ENCODE peak calls at places on chromosomes 16 and 17, in four cellular contexts. One of them, this sample, is unnamed.

GRCh38 chr17:61869138-61869537 is 5.8 kb upstream of the BRIP1 start:
- DNase-seq in IMR-90: no peak
- DNase-seq in A549: no peak
- DNase-seq in K562: no peak
- DNase-seq in this sample: no peak

GRCh38 chr17:41773190-41773588 is 13.3 kb downstream of the JUP start:
- DNase-seq in A549: peak
- DNase-seq in K562: peak
- DNase-seq in IMR-90: peak
- DNase-seq in this sample: no peak

GRCh38 chr17:10149573-10150399 is 48.6 kb downstream of the GAS7 start:
- DNase-seq in A549: no peak
- DNase-seq in IMR-90: peak
- DNase-seq in K562: no peak
- DNase-seq in this sample: peak

GRCh38 chr16:68908000-68908313 is 64.6 kb downstream of the TANGO6 start:
- DNase-seq in A549: no peak
- DNase-seq in IMR-90: peak
- DNase-seq in K562: no peak
- DNase-seq in this sample: no peak

GRCh38 chr16:143456-143855 is 5.0 kb upstream of the NPRL3 start:
- DNase-seq in K562: no peak
- DNase-seq in A549: no peak
- DNase-seq in IMR-90: no peak
- DNase-seq in this sample: no peak

GRCh38 chr17:46868689-46869187 is 17.4 kb downstream of the WNT9B start:
- DNase-seq in IMR-90: peak
- DNase-seq in A549: no peak
- DNase-seq in K562: no peak
- DNase-seq in this sample: no peak

GRCh38 chr17:29573871-29574731 is 5.6 kb downstream of the TP53I13 start:
- DNase-seq in K562: no peak
- DNase-seq in IMR-90: no peak
- DNase-seq in A549: no peak
- DNase-seq in this sample: no peak

GRCh38 chr17:33964344-33964979 is 290.6 kb upstream of the CCL2 start:
- DNase-seq in IMR-90: no peak
- DNase-seq in A549: no peak
- DNase-seq in K562: peak
- DNase-seq in this sample: peak

GRCh38 chr17:55458977-55459376 is 37.3 kb upstream of the MMD start:
- DNase-seq in K562: no peak
- DNase-seq in IMR-90: peak
- DNase-seq in A549: no peak
- DNase-seq in this sample: no peak

GRCh38 chr16:72723781-72724180 is 324.1 kb downstream of the ZFHX3 start:
- DNase-seq in K562: no peak
- DNase-seq in A549: no peak
- DNase-seq in IMR-90: peak
- DNase-seq in this sample: no peak

GRCh38 chr16:11721781-11722467 is 20.7 kb downstream of the TXNDC11 start:
- DNase-seq in A549: no peak
- DNase-seq in K562: no peak
- DNase-seq in IMR-90: no peak
- DNase-seq in this sample: no peak

GRCh38 chr16:5025171-5025632 is 8.5 kb downstream of the NAGPA start:
- DNase-seq in K562: no peak
- DNase-seq in A549: peak
- DNase-seq in IMR-90: no peak
- DNase-seq in this sample: no peak

GRCh38 chr16:16143038-16143763 is 80.1 kb downstream of the ABCC6 start:
- DNase-seq in K562: peak
- DNase-seq in IMR-90: no peak
- DNase-seq in A549: peak
- DNase-seq in this sample: no peak

GRCh38 chr17:79519601-79520000 is 91.2 kb downstream of the RBFOX3 start:
- DNase-seq in K562: no peak
- DNase-seq in A549: no peak
- DNase-seq in IMR-90: no peak
- DNase-seq in this sample: no peak

GRCh38 chr17:45759761-45760160 is 24.4 kb upstream of the CRHR1 start:
- DNase-seq in A549: peak
- DNase-seq in K562: peak
- DNase-seq in IMR-90: no peak
- DNase-seq in this sample: no peak

GRCh38 chr16:11058820-11059219 is 114.5 kb downstream of the CLEC16A start:
- DNase-seq in K562: no peak
- DNase-seq in A549: no peak
- DNase-seq in IMR-90: no peak
- DNase-seq in this sample: no peak

GRCh38 chr17:80030730-80031410 is 4.8 kb downstream of the TBC1D16 start:
- DNase-seq in IMR-90: no peak
- DNase-seq in K562: no peak
- DNase-seq in A549: no peak
- DNase-seq in this sample: no peak

DNA sequence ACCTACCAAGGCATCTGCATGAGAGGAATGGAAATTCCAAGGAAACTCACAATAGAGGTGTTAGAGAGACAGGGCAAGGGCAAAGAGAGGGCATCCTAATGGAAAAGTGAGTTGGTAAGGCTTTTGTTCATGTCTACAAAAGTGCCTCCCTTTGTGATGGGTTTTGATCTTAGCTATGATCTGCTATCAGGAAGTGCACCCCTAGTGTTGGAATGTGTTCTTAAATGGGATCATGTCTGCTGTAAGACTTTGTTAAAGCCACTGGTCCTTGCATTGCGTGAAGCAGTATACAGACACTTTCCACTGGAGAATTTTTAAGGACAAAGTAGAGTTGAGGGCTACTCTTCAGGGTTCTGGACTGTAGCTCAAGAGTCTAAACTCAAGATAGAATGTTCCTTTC is 92.0 kb downstream of the MAP2K6 start:
- DNase-seq in K562: no peak
- DNase-seq in IMR-90: no peak
- DNase-seq in A549: peak
- DNase-seq in this sample: no peak
- TF ChIP-seq RFX5 in K562: no peak
- TF ChIP-seq RFX5 in IMR-90: no peak
- TF ChIP-seq RFX5 in A549: no peak
- TF ChIP-seq RFX5 in this sample: no peak

GRCh38 chr17:68103148-68103547 is 67.6 kb downstream of the KPNA2 start:
- DNase-seq in IMR-90: no peak
- DNase-seq in K562: no peak
- DNase-seq in A549: no peak
- DNase-seq in this sample: no peak

GRCh38 chr17:68097161-68097805 is 61.7 kb downstream of the KPNA2 start:
- DNase-seq in A549: no peak
- DNase-seq in IMR-90: peak
- DNase-seq in K562: no peak
- DNase-seq in this sample: no peak

GRCh38 chr17:68101992-68102758 is 66.6 kb downstream of the KPNA2 start:
- DNase-seq in IMR-90: no peak
- DNase-seq in K562: no peak
- DNase-seq in A549: no peak
- DNase-seq in this sample: no peak

GRCh38 chr17:68101075-68101991 is 65.8 kb downstream of the KPNA2 start:
- DNase-seq in K562: peak
- DNase-seq in A549: peak
- DNase-seq in IMR-90: peak
- DNase-seq in this sample: no peak

GRCh38 chr17:68100000-68100641 is 64.6 kb downstream of the KPNA2 start:
- DNase-seq in IMR-90: no peak
- DNase-seq in K562: no peak
- DNase-seq in A549: no peak
- DNase-seq in this sample: no peak
- TF ChIP-seq BHLHE40 in IMR-90: no peak
- TF ChIP-seq BHLHE40 in K562: no peak
- TF ChIP-seq BHLHE40 in A549: no peak
- TF ChIP-seq BHLHE40 in this sample: no peak

GRCh38 chr16:86305440-86305839 is 204.9 kb upstream of the FOXF1 start:
- DNase-seq in A549: no peak
- DNase-seq in K562: no peak
- DNase-seq in IMR-90: no peak
- DNase-seq in this sample: no peak

GRCh38 chr16:86307518-86307903 is 202.8 kb upstream of the FOXF1 start:
- DNase-seq in A549: no peak
- DNase-seq in IMR-90: peak
- DNase-seq in K562: no peak
- DNase-seq in this sample: no peak

GRCh38 chr16:86308514-86308913 is 201.8 kb upstream of the FOXF1 start:
- DNase-seq in K562: no peak
- DNase-seq in IMR-90: no peak
- DNase-seq in A549: no peak
- DNase-seq in this sample: no peak

GRCh38 chr16:86306046-86306644 is 204.2 kb upstream of the FOXF1 start:
- DNase-seq in K562: no peak
- DNase-seq in A549: no peak
- DNase-seq in IMR-90: peak
- DNase-seq in this sample: no peak

GRCh38 chr16:86306811-86307517 is 203.4 kb upstream of the FOXF1 start:
- DNase-seq in IMR-90: peak
- DNase-seq in K562: no peak
- DNase-seq in A549: no peak
- DNase-seq in this sample: no peak
- TF ChIP-seq RFX5 in IMR-90: peak
- TF ChIP-seq RFX5 in K562: no peak
- TF ChIP-seq RFX5 in A549: no peak
- TF ChIP-seq RFX5 in this sample: no peak

GRCh38 chr17:8221663-8222379 is 11.4 kb upstream of the AURKB start:
- DNase-seq in IMR-90: peak
- DNase-seq in K562: peak
- DNase-seq in A549: peak
- DNase-seq in this sample: peak

GRCh38 chr17:8222380-8222629 is 11.9 kb upstream of the AURKB start:
- DNase-seq in A549: no peak
- DNase-seq in K562: peak
- DNase-seq in IMR-90: no peak
- DNase-seq in this sample: no peak

GRCh38 chr17:8222630-8223355 is 12.4 kb upstream of the AURKB start:
- DNase-seq in IMR-90: peak
- DNase-seq in K562: peak
- DNase-seq in A549: peak
- DNase-seq in this sample: peak

GRCh38 chr17:8223356-8224063 is 13.1 kb upstream of the AURKB start:
- DNase-seq in A549: peak
- DNase-seq in IMR-90: peak
- DNase-seq in K562: peak
- DNase-seq in this sample: no peak

GRCh38 chr17:8220783-8221662 is 10.6 kb upstream of the AURKB start:
- DNase-seq in K562: peak
- DNase-seq in IMR-90: peak
- DNase-seq in A549: peak
- DNase-seq in this sample: peak
- TF ChIP-seq BHLHE40 in K562: peak
- TF ChIP-seq BHLHE40 in IMR-90: peak
- TF ChIP-seq BHLHE40 in A549: no peak
- TF ChIP-seq BHLHE40 in this sample: peak